ENCODE peak calls at places on chromosome 12, in nine cellular contexts. One of them, this sample, is unnamed.
A peak's percentile ranks its signal among the peaks of the same experiment; 100 is the strongest.

GRCh38 chr12:68954811-68955210 is 21.8 kb upstream of the CPM start:
- DNase-seq in HuH-7: no peak
- DNase-seq in GM04503: no peak
- DNase-seq in A172: no peak
- DNase-seq in BJ: no peak
- DNase-seq in Kasumi-1: no peak
- DNase-seq in activated T-cell treated with anti-CD3 and anti-CD28 coated beads, Interleukin-2, amount 50 U/mL, for 48 hours: no peak
- DNase-seq in iPS-NIHi11: no peak
- DNase-seq in WTC11: no peak
- DNase-seq in this sample: no peak

GRCh38 chr12:103858953-103859601 is 18.0 kb upstream of the NT5DC3 start:
- DNase-seq in WTC11: no peak
- DNase-seq in BJ: peak; percentile 97
- DNase-seq in iPS-NIHi11: peak; percentile 35
- DNase-seq in Kasumi-1: no peak
- DNase-seq in A172: peak; percentile 97
- DNase-seq in GM04503: peak; percentile 87
- DNase-seq in HuH-7: no peak
- DNase-seq in activated T-cell treated with anti-CD3 and anti-CD28 coated beads, Interleukin-2, amount 50 U/mL, for 48 hours: no peak
- DNase-seq in this sample: no peak

GRCh38 chr12:52439845-52440244 is 5.7 kb upstream of the KRT75 start:
- DNase-seq in iPS-NIHi11: no peak
- DNase-seq in GM04503: no peak
- DNase-seq in Kasumi-1: no peak
- DNase-seq in activated T-cell treated with anti-CD3 and anti-CD28 coated beads, Interleukin-2, amount 50 U/mL, for 48 hours: no peak
- DNase-seq in WTC11: no peak
- DNase-seq in HuH-7: no peak
- DNase-seq in A172: no peak
- DNase-seq in BJ: no peak
- DNase-seq in this sample: no peak

GRCh38 chr12:124032265-124032886 is 59.4 kb downstream of the ZNF664 start:
- DNase-seq in activated T-cell treated with anti-CD3 and anti-CD28 coated beads, Interleukin-2, amount 50 U/mL, for 48 hours: no peak
- DNase-seq in BJ: no peak
- DNase-seq in HuH-7: peak; percentile 76
- DNase-seq in A172: peak; percentile 48
- DNase-seq in GM04503: no peak
- DNase-seq in iPS-NIHi11: peak; percentile 80
- DNase-seq in Kasumi-1: peak; percentile 61
- DNase-seq in WTC11: peak; percentile 38
- DNase-seq in this sample: peak; percentile 73

GRCh38 chr12:6183689-6184441 is 16.3 kb upstream of the CD9 start:
- DNase-seq in BJ: no peak
- DNase-seq in activated T-cell treated with anti-CD3 and anti-CD28 coated beads, Interleukin-2, amount 50 U/mL, for 48 hours: no peak
- DNase-seq in GM04503: peak; percentile 46
- DNase-seq in A172: no peak
- DNase-seq in Kasumi-1: no peak
- DNase-seq in HuH-7: no peak
- DNase-seq in iPS-NIHi11: no peak
- DNase-seq in WTC11: no peak
- DNase-seq in this sample: no peak

GRCh38 chr12:93441111-93441616 is 583 bp downstream of the UBE2N start:
- DNase-seq in activated T-cell treated with anti-CD3 and anti-CD28 coated beads, Interleukin-2, amount 50 U/mL, for 48 hours: peak; percentile 45
- DNase-seq in WTC11: peak; percentile 37
- DNase-seq in BJ: no peak
- DNase-seq in A172: no peak
- DNase-seq in HuH-7: no peak
- DNase-seq in iPS-NIHi11: peak; percentile 42
- DNase-seq in Kasumi-1: no peak
- DNase-seq in GM04503: no peak
- DNase-seq in this sample: peak; percentile 33

GRCh38 chr12:103824845-103825244 is 16.2 kb downstream of the NT5DC3 start:
- DNase-seq in Kasumi-1: no peak
- DNase-seq in activated T-cell treated with anti-CD3 and anti-CD28 coated beads, Interleukin-2, amount 50 U/mL, for 48 hours: no peak
- DNase-seq in A172: no peak
- DNase-seq in WTC11: no peak
- DNase-seq in iPS-NIHi11: no peak
- DNase-seq in GM04503: no peak
- DNase-seq in BJ: no peak
- DNase-seq in HuH-7: no peak
- DNase-seq in this sample: no peak

GRCh38 chr12:14273911-14274306 is 91.6 kb upstream of the ATF7IP start:
- DNase-seq in A172: peak; percentile 14
- DNase-seq in iPS-NIHi11: no peak
- DNase-seq in WTC11: no peak
- DNase-seq in HuH-7: no peak
- DNase-seq in BJ: no peak
- DNase-seq in Kasumi-1: no peak
- DNase-seq in GM04503: no peak
- DNase-seq in activated T-cell treated with anti-CD3 and anti-CD28 coated beads, Interleukin-2, amount 50 U/mL, for 48 hours: no peak
- DNase-seq in this sample: no peak

GRCh38 chr12:16492820-16493797 is 112.9 kb downstream of the LMO3 start:
- DNase-seq in A172: no peak
- DNase-seq in HuH-7: peak; percentile 21
- DNase-seq in BJ: no peak
- DNase-seq in GM04503: no peak
- DNase-seq in activated T-cell treated with anti-CD3 and anti-CD28 coated beads, Interleukin-2, amount 50 U/mL, for 48 hours: no peak
- DNase-seq in Kasumi-1: no peak
- DNase-seq in iPS-NIHi11: no peak
- DNase-seq in WTC11: no peak
- DNase-seq in this sample: no peak

GRCh38 chr12:117872521-117873169 is 96.1 kb downstream of the KSR2 start:
- DNase-seq in BJ: no peak
- DNase-seq in WTC11: no peak
- DNase-seq in activated T-cell treated with anti-CD3 and anti-CD28 coated beads, Interleukin-2, amount 50 U/mL, for 48 hours: no peak
- DNase-seq in HuH-7: no peak
- DNase-seq in iPS-NIHi11: no peak
- DNase-seq in A172: no peak
- DNase-seq in Kasumi-1: no peak
- DNase-seq in GM04503: peak; percentile 29
- DNase-seq in this sample: no peak